ENCODE peak calls at places on chromosome 1, in four cellular contexts. R is choroid plexus epithelial cell, O is tibial nerve, A is psoas muscle. F is an unnamed sample.
A peak's percentile ranks its signal among the peaks of the same experiment; 100 is the strongest.

GRCh38 chr1:20685099-20685662 is 24.0 kb upstream of the DDOST start:
- DNase-seq in R (peak; percentile 38), O (no peak), A (peak; percentile 63), F (no peak)

GRCh38 chr1:107557095-107557494 is 407.9 kb downstream of the VAV3 start:
- DNase-seq in R (no peak), O (no peak), A (no peak), F (no peak)

GRCh38 chr1:175895966-175896365 is 152.6 kb upstream of the TNR start:
- DNase-seq in R (no peak), O (no peak), A (no peak), F (no peak)

GRCh38 chr1:112769611-112770010 is 54.5 kb upstream of the PPM1J start:
- DNase-seq in R (no peak), O (no peak), A (no peak), F (no peak)

GRCh38 chr1:31413405-31414005 is 492 bp downstream of the SERINC2 start:
- DNase-seq in R (peak; percentile 23), O (peak; percentile 37), A (peak; percentile 95), F (peak; percentile 77)

GRCh38 chr1:116127123-116127847 is 16.1 kb downstream of the MAB21L3 start:
- DNase-seq in R (no peak), O (no peak), A (no peak), F (no peak)

GRCh38 chr1:150973258-150973825 is 1.3 kb downstream of the CERS2 start:
- DNase-seq in R (no peak), O (no peak), A (no peak), F (no peak)

GRCh38 chr1:119375366-119375765 is 6.8 kb downstream of the HAO2 start:
- DNase-seq in R (no peak), O (no peak), A (no peak), F (no peak)

GRCh38 chr1:89973481-89974127 is 21.3 kb upstream of the ZNF326 start:
- DNase-seq in R (no peak), O (no peak), A (no peak), F (no peak)

GRCh38 chr1:77370161-77370560 is 88.3 kb downstream of the AK5 start:
- DNase-seq in R (peak; percentile 34), O (no peak), A (no peak), F (no peak)

GRCh38 chr1:156816561-156817328 is at the start of gene SH2D2A:
- DNase-seq in R (peak; percentile 74), O (no peak), A (peak; percentile 73), F (peak; percentile 81)

GRCh38 chr1:214899908-214900470 is 182.5 kb upstream of the KCNK2 start:
- DNase-seq in R (peak; percentile 37), O (no peak), A (no peak), F (no peak)

GRCh38 chr1:207826557-207827487 is 75.0 kb downstream of the CD46 start:
- DNase-seq in R (peak; percentile 85), O (no peak), A (peak; percentile 59), F (no peak)

GRCh38 chr1:226064816-226065248 is 2.3 kb downstream of the H3-3A start:
- DNase-seq in R (peak; percentile 82), O (no peak), A (no peak), F (peak; percentile 89)

GRCh38 chr1:232039303-232039702 is 412.7 kb downstream of the DISC1 start:
- DNase-seq in R (peak; percentile 7), O (no peak), A (no peak), F (peak; percentile 78)

GRCh38 chr1:94926365-94926914 is 470 bp downstream of the CNN3 start:
- DNase-seq in R (peak; percentile 59), O (peak; percentile 25), A (peak; percentile 69), F (peak; percentile 39)

GRCh38 chr1:43985984-43986595 is 5.3 kb upstream of the CCDC24 start:
- DNase-seq in R (no peak), O (no peak), A (no peak), F (no peak)

GRCh38 chr1:54944610-54945392 is 35.6 kb upstream of the TMEM61 start:
- DNase-seq in R (peak; percentile 94), O (peak; percentile 35), A (peak; percentile 81), F (peak; percentile 83)

GRCh38 chr1:54949971-54950360 is 30.5 kb upstream of the TMEM61 start:
- DNase-seq in R (no peak), O (no peak), A (no peak), F (peak; percentile 40)

GRCh38 chr1:54942976-54943375 is 37.5 kb upstream of the TMEM61 start:
- DNase-seq in R (no peak), O (no peak), A (no peak), F (no peak)

GRCh38 chr1:54947540-54947939 is 32.9 kb upstream of the TMEM61 start:
- DNase-seq in R (no peak), O (no peak), A (no peak), F (no peak)

GRCh38 chr1:54945393-54945936 is 35.0 kb upstream of the TMEM61 start:
- DNase-seq in R (no peak), O (no peak), A (no peak), F (peak; percentile 86)
- TF ChIP-seq CTCF in R (no peak), O (no peak), A (no peak), F (no peak)

GRCh38 chr1:10384219-10384618 is 14.6 kb upstream of the PGD start:
- DNase-seq in R (no peak), O (no peak), A (no peak), F (no peak)

GRCh38 chr1:10389271-10389973 is 9.4 kb upstream of the PGD start:
- DNase-seq in R (no peak), O (no peak), A (no peak), F (no peak)

GRCh38 chr1:10386761-10387482 is 11.9 kb upstream of the PGD start:
- DNase-seq in R (no peak), O (no peak), A (no peak), F (no peak)

GRCh38 chr1:10388387-10388715 is 10.5 kb upstream of the PGD start:
- DNase-seq in R (no peak), O (no peak), A (no peak), F (no peak)

DNA sequence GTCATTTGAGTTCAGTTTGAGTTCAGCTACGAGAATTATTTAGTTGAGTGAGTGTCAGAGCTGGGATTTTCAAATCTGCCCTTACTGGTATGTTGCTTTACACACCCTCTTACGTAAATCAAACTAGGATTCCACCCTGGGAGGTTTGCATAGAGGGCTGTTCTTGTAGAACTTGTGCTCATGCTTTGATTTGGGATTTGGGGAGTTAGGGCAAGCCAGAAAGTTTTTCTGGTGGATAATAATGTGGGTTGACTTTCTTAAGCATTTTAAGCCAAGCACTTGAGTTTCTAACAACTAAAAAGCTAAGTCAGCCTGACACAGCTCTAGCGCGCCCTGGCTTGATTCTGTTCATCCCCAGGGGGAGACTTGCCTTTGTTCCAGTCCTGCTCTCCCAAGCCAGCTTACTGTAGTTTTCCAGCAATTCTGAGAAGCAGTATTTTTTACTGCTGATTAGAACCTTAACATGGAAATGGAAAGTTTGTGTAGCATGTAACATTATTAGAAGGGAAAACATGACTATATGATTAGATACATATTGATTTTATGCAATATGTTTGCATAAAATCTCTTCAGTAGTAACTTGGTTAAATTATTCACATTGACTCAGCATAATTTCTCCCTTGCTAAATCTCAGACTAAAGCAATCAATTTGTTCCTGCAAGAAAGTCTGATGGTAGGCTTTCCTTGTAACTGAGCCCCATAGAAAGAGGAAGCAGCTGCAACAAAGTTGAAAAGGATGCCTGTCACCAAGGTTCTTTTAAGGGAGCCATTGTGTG is 11.1 kb upstream of the PGD start:
- DNase-seq in R (peak; percentile 69), O (no peak), A (peak; percentile 58), F (peak; percentile 42)
- TF ChIP-seq CTCF in R (peak; percentile 31), O (no peak), A (no peak), F (no peak)

GRCh38 chr1:905071-905749 is 18.5 kb upstream of the SAMD11 start:
- DNase-seq in R (peak; percentile 47), O (peak; percentile 12), A (peak; percentile 81), F (no peak)

GRCh38 chr1:903721-904270 is 19.9 kb upstream of the SAMD11 start:
- DNase-seq in R (no peak), O (no peak), A (peak; percentile 56), F (no peak)

GRCh38 chr1:903305-903704 is 20.4 kb upstream of the SAMD11 start:
- DNase-seq in R (no peak), O (peak; percentile 6), A (no peak), F (no peak)

GRCh38 chr1:905811-906531 is 17.8 kb upstream of the SAMD11 start:
- DNase-seq in R (no peak), O (peak; percentile 9), A (peak; percentile 52), F (no peak)

DNA sequence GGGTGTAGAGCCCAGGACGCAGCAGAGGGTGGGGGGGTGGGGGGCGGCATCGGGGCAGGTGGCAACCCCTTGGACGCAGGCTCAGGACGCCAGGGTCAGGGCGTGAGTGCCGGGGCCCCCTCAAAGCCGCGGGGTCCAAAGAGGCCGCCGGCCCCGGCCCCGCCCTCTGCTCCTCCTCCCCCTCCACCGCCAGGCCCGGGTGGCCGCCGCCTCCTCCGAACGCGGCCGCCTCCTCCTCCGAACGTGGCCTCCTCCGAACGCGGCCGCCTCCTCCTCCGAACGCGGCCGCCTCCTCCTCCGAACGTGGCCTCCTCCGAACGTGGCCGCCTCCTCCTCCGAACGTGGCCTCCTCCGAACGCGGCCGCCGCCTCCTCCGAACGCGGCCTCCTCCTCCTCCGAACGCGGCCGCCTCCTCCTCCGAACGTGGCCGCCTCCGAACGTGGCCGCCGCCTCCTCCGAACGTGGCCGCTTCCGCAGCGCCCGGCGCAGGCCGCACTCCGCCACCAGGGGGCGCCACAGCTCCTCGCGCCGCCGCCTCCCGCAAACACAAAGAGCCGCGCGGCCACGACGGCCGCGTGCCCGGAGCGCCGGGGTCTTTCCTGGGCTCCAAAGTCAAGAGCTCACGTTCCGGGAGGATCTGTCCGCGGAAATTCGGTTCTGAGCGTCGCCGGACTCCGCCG is 19.3 kb upstream of the SAMD11 start:
- DNase-seq in R (peak; percentile 86), O (peak; percentile 58), A (peak; percentile 91), F (peak; percentile 79)
- TF ChIP-seq CTCF in R (peak; percentile 56), O (peak; percentile 95), A (peak; percentile 89), F (peak; percentile 96)

GRCh38 chr1:155197901-155198546 is 9.7 kb downstream of the THBS3 start:
- DNase-seq in R (no peak), O (no peak), A (peak; percentile 26), F (no peak)

GRCh38 chr1:155195201-155196102 is 12.2 kb downstream of the THBS3 start:
- DNase-seq in R (no peak), O (no peak), A (peak; percentile 64), F (no peak)

GRCh38 chr1:155198547-155198906 is 9.2 kb downstream of the THBS3 start:
- DNase-seq in R (no peak), O (no peak), A (peak; percentile 22), F (no peak)

GRCh38 chr1:155196103-155196892 is 11.4 kb downstream of the THBS3 start:
- DNase-seq in R (no peak), O (no peak), A (peak; percentile 60), F (no peak)

DNA sequence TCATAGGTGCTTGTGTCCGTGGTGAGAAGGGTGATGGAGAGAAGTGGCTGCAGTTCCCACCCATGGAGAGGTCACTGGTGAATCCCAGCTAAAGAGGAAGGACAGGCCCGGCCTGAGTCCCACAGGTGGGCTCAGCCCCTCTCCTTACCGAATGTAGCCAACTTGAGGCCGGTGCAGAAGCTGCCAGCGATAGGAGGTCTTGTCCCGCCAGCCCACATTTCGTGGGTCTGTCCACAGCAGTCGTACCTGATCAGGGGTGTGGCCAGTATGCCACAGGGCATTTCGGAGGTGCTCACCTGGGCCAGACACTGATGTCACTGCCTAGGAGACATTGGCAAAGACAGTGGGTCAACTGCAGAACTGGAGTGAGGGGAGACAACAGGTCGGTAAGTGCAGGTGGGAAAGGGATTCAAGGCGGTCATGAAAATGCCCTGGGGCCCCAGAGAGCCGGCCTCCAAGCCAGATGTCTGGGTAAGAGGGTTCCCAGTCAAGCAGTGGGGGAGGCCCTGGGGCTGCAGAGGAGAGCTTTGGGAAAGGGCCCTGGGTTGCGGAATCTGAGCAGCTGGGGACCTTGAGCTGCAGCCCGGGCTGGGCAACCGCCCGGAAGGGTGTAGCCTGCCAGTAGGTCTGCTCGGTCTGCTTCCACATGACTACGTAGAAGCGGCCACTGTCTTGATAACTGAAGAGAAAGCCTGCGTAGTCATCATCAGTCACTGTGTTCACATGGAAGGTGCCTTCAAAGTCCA is 10.6 kb downstream of the THBS3 start:
- DNase-seq in R (no peak), O (no peak), A (peak; percentile 86), F (no peak)
- TF ChIP-seq CTCF in R (no peak), O (no peak), A (no peak), F (no peak)

F was measured in MCF 10A.